ENCODE peak calls at places on chromosomes 13 and 19, in eight cellular contexts. L is OCI-LY7, U is GM23248, A is Karpas-422, B is PC-9, W is hepatocyte, C is MM.1S, G is HCT116. I is an unnamed sample.
A peak's percentile ranks its signal among the peaks of the same experiment; 100 is the strongest.

GRCh38 chr13:29583073-29583785 is 12.3 kb downstream of the SLC7A1 start:
- DNase-seq in L (no peak), U (peak; percentile 90), A (no peak), B (peak; percentile 43), G (no peak), W (no peak), C (no peak), I (no peak)

GRCh38 chr13:79108914-79109643 is 297.0 kb downstream of the RBM26 start:
- DNase-seq in L (no peak), W (no peak), C (peak; percentile 82), U (no peak), G (no peak), A (no peak), B (no peak), I (no peak)

GRCh38 chr13:110887955-110888333 is 26.9 kb downstream of the ANKRD10 start:
- DNase-seq in G (no peak), A (no peak), W (no peak), B (no peak), U (no peak), L (no peak), C (no peak), I (peak; percentile 59)

GRCh38 chr13:67763316-67763715 is 533.2 kb upstream of the PCDH9 start:
- DNase-seq in B (no peak), A (no peak), G (no peak), C (no peak), U (no peak), L (no peak), W (no peak), I (peak; percentile 20)

GRCh38 chr19:2311093-2311492 is 3.1 kb upstream of the LINGO3 start:
- DNase-seq in B (no peak), L (no peak), W (no peak), U (no peak), A (no peak), G (no peak), C (no peak), I (no peak)

GRCh38 chr13:37947419-37948140 is 78.0 kb upstream of the TRPC4 start:
- DNase-seq in A (no peak), C (no peak), L (no peak), W (no peak), G (no peak), B (no peak), U (no peak), I (no peak)

GRCh38 chr19:1001538-1002166 is 1.4 kb downstream of the GRIN3B start:
- DNase-seq in L (peak; percentile 64), C (peak; percentile 53), W (peak; percentile 74), U (peak; percentile 58), A (peak; percentile 82), B (peak; percentile 59), G (no peak), I (peak; percentile 80)

GRCh38 chr13:65330691-65331090 is 1899.4 kb downstream of the PCDH9 start:
- DNase-seq in B (no peak), L (no peak), C (no peak), W (no peak), G (no peak), A (no peak), U (no peak), I (no peak)

GRCh38 chr19:33294058-33294798 is 8.1 kb downstream of the CEBPA start:
- DNase-seq in G (no peak), B (no peak), A (no peak), C (no peak), W (no peak), U (no peak), L (no peak), I (no peak)

GRCh38 chr19:55549500-55550320 is 4.4 kb upstream of the SBK3 start:
- DNase-seq in L (peak; percentile 34), A (no peak), G (peak; percentile 34), U (peak; percentile 91), W (peak; percentile 61), B (peak; percentile 89), C (no peak), I (peak; percentile 83)

GRCh38 chr13:45331981-45332830 is 8.8 kb downstream of the TPT1 start:
- DNase-seq in B (peak; percentile 49), L (no peak), G (peak; percentile 85), A (peak; percentile 51), W (no peak), U (peak; percentile 98), C (no peak), I (no peak)

GRCh38 chr19:4803736-4804695 is 12.5 kb downstream of the FEM1A start:
- DNase-seq in W (peak; percentile 78), G (peak; percentile 41), U (peak; percentile 62), B (peak; percentile 52), A (peak; percentile 87), C (peak; percentile 67), L (peak; percentile 85), I (peak; percentile 95)

GRCh38 chr19:2113436-2114211 is 16.9 kb downstream of the IZUMO4 start:
- DNase-seq in A (no peak), W (no peak), G (no peak), U (peak; percentile 73), C (no peak), L (no peak), B (peak; percentile 37), I (no peak)

GRCh38 chr19:53333071-53333465 is 481 bp upstream of the ZNF845 start:
- DNase-seq in W (peak; percentile 64), L (peak; percentile 14), G (no peak), A (no peak), U (peak; percentile 73), C (no peak), B (no peak), I (peak; percentile 82)

GRCh38 chr19:22634450-22634827 is 315 bp downstream of the ZNF492 start:
- DNase-seq in C (no peak), W (no peak), U (peak; percentile 50), G (no peak), B (no peak), L (no peak), A (no peak), I (no peak)

GRCh38 chr19:44972802-44973201 is 17.6 kb downstream of the CLPTM1 start:
- DNase-seq in B (no peak), U (no peak), W (no peak), L (no peak), A (no peak), C (no peak), G (no peak), I (no peak)

GRCh38 chr19:14059093-14059480 is 2.8 kb downstream of the PALM3 start:
- DNase-seq in U (no peak), G (no peak), W (no peak), L (peak; percentile 47), C (no peak), A (peak; percentile 80), B (no peak), I (peak; percentile 83)

GRCh38 chr19:2702170-2703076 is at the start of gene GNG7:
- DNase-seq in G (peak; percentile 68), C (peak; percentile 98), A (peak; percentile 98), W (peak; percentile 96), U (peak; percentile 77), L (peak; percentile 95), B (peak; percentile 90), I (peak; percentile 96)

GRCh38 chr19:38707512-38708114 is 36.7 kb downstream of the CAPN12 start:
- DNase-seq in G (no peak), U (peak; percentile 36), A (no peak), L (no peak), W (no peak), B (peak; percentile 84), C (no peak), I (no peak)

GRCh38 chr19:38898788-38899446 is 501 bp downstream of the SIRT2 start:
- DNase-seq in A (peak; percentile 52), L (peak; percentile 27), W (no peak), G (no peak), B (no peak), U (peak; percentile 57), C (no peak), I (peak; percentile 34)

GRCh38 chr19:51978882-51979281 is 7.8 kb downstream of the ZNF350 start:
- DNase-seq in A (no peak), B (no peak), L (no peak), W (no peak), G (no peak), C (no peak), U (no peak), I (no peak)

GRCh38 chr19:51980116-51980736 is 6.4 kb downstream of the ZNF350 start:
- DNase-seq in A (no peak), W (no peak), C (no peak), B (no peak), L (no peak), U (no peak), G (no peak), I (no peak)

GRCh38 chr19:51986309-51987291 is at the start of gene ZNF350:
- DNase-seq in C (peak; percentile 95), A (peak; percentile 86), W (peak; percentile 85), L (peak; percentile 94), G (peak; percentile 90), B (peak; percentile 88), U (peak; percentile 98), I (peak; percentile 96)

DNA sequence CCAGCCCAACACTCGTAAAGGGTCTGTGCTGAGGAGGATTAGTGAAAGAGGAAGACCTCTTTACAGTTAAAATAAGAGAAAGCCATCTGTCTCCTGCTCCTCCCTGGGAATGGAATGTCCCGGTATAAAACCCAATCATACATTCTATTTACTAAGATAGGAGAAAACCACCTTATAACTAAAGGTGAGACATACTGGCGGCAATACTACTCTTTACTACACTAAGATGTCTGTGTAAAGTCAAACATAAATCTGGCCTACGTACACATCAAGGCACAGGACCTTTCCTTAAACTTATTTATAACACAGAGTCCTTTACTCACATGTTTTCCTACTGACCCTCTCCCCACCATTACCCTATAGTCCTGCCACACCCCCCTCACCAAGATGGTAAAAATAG is 3.3 kb downstream of the ZNF350 start:
- DNase-seq in B (no peak), C (no peak), A (no peak), L (no peak), G (no peak), W (no peak), U (no peak), I (no peak)
- H3K4me2 ChIP-seq in B (no peak overlapping the region), C (no peak overlapping the region), A (no peak overlapping the region), L (no peak overlapping the region), G (no peak overlapping the region), W (no peak overlapping the region), U (no peak overlapping the region), I (no peak overlapping the region)

GRCh38 chr13:28012896-28013295 is 24.4 kb upstream of the URAD start:
- DNase-seq in C (peak; percentile 77), G (no peak), U (no peak), A (no peak), L (peak; percentile 12), W (no peak), B (no peak), I (no peak)
- H3K9me2 ChIP-seq in C (no peaks in the 10 kb centered on the region), G (no peaks in the 10 kb centered on the region), U (no peaks in the 10 kb centered on the region), A (no peaks in the 10 kb centered on the region), L (no peaks in the 10 kb centered on the region), W (no peaks in the 10 kb centered on the region), B (no peaks in the 10 kb centered on the region), I (no peaks in the 10 kb centered on the region)

DNA sequence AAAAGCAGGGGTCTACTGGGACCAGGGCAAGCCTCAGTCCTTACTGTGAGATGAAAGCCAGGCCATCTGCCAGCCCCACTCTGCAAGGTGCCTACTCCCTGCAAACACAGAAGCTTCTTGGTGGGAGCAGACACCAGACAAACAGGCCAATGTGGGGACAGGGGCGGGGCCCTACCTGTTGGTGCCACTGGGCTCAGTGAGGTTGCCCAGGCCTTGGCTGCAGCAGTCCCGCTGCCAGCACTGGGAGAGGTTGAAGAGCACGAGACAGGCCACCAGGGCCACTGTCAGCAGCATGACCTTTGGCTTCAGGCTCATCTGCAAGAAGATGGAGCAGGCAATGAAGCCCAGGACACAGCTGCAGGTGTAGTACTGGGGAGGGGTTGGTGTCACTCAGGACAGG is 72.5 kb downstream of the NBEA start:
- DNase-seq in C (no peak), U (no peak), B (no peak), G (no peak), A (no peak), L (no peak), W (no peak), I (no peak)
- H3K4me2 ChIP-seq in C (no peak overlapping the region), U (no peak overlapping the region), B (no peak overlapping the region), G (no peak overlapping the region), A (no peak overlapping the region), L (no peak overlapping the region), W (no peak overlapping the region), I (no peak overlapping the region)

GRCh38 chr13:50891206-50891605 is 18.4 kb upstream of the RNASEH2B start:
- DNase-seq in U (no peak), B (no peak), C (peak; percentile 15), W (no peak), G (no peak), A (no peak), L (peak; percentile 59), I (no peak)
- H3K9me2 ChIP-seq in U (no peaks in the 10 kb centered on the region), B (no peaks in the 10 kb centered on the region), C (no peaks in the 10 kb centered on the region), W (no peaks in the 10 kb centered on the region), G (no peaks in the 10 kb centered on the region), A (no peaks in the 10 kb centered on the region), L (no peaks in the 10 kb centered on the region), I (peaks cover 12% of the 10 kb centered on the region)

I was measured in GM23338.